ENCODE peak calls at places on chromosomes 2 and 18, in four cellular contexts. One of them, this sample, is unnamed.

GRCh38 chr2:139353874-139354273 is 573.7 kb upstream of the NXPH2 start:
- DNase-seq in NCI-H524: peak; percentile 79
- DNase-seq in sigmoid colon: no peak
- DNase-seq in nephron progenitor cell: no peak
- DNase-seq in this sample: no peak

GRCh38 chr2:43218550-43219382 is 7.6 kb downstream of the ZFP36L2 start:
- DNase-seq in nephron progenitor cell: no peak
- DNase-seq in sigmoid colon: peak; percentile 78
- DNase-seq in NCI-H524: no peak
- DNase-seq in this sample: no peak

GRCh38 chr2:102803897-102804217 is 42.0 kb downstream of the TMEM182 start:
- DNase-seq in NCI-H524: no peak
- DNase-seq in nephron progenitor cell: no peak
- DNase-seq in sigmoid colon: no peak
- DNase-seq in this sample: no peak

GRCh38 chr2:64654063-64654811 is 524 bp upstream of the SERTAD2 start:
- DNase-seq in sigmoid colon: peak; percentile 92
- DNase-seq in NCI-H524: peak; percentile 72
- DNase-seq in nephron progenitor cell: peak; percentile 87
- DNase-seq in this sample: peak; percentile 93

GRCh38 chr2:216436369-216436768 is 24.1 kb downstream of the SMARCAL1 start:
- DNase-seq in sigmoid colon: no peak
- DNase-seq in nephron progenitor cell: no peak
- DNase-seq in NCI-H524: no peak
- DNase-seq in this sample: peak; percentile 73

GRCh38 chr2:107218208-107218607 is 332.2 kb upstream of the ST6GAL2 start:
- DNase-seq in nephron progenitor cell: no peak
- DNase-seq in sigmoid colon: no peak
- DNase-seq in NCI-H524: no peak
- DNase-seq in this sample: no peak

GRCh38 chr2:164061129-164061746 is 325.4 kb upstream of the FIGN start:
- DNase-seq in NCI-H524: no peak
- DNase-seq in sigmoid colon: no peak
- DNase-seq in nephron progenitor cell: peak; percentile 63
- DNase-seq in this sample: peak; percentile 48

GRCh38 chr2:72694715-72695496 is 130.9 kb downstream of the EXOC6B start:
- DNase-seq in NCI-H524: no peak
- DNase-seq in sigmoid colon: peak; percentile 72
- DNase-seq in nephron progenitor cell: peak; percentile 19
- DNase-seq in this sample: peak; percentile 90

GRCh38 chr2:9174771-9175441 is 31.7 kb upstream of the ASAP2 start:
- DNase-seq in sigmoid colon: no peak
- DNase-seq in NCI-H524: peak; percentile 60
- DNase-seq in nephron progenitor cell: no peak
- DNase-seq in this sample: peak; percentile 96

GRCh38 chr2:54468643-54469042 is 12.5 kb downstream of the SPTBN1 start:
- DNase-seq in NCI-H524: no peak
- DNase-seq in sigmoid colon: no peak
- DNase-seq in nephron progenitor cell: no peak
- DNase-seq in this sample: no peak

GRCh38 chr18:78754311-78755043 is 225.1 kb upstream of the SALL3 start:
- DNase-seq in NCI-H524: no peak
- DNase-seq in sigmoid colon: peak; percentile 48
- DNase-seq in nephron progenitor cell: no peak
- DNase-seq in this sample: no peak

GRCh38 chr2:68371581-68371980 is 6.5 kb downstream of the PLEK start:
- DNase-seq in NCI-H524: no peak
- DNase-seq in sigmoid colon: no peak
- DNase-seq in nephron progenitor cell: no peak
- DNase-seq in this sample: no peak

GRCh38 chr2:64268330-64268729 is 124.1 kb upstream of the PELI1 start:
- DNase-seq in sigmoid colon: no peak
- DNase-seq in nephron progenitor cell: no peak
- DNase-seq in NCI-H524: no peak
- DNase-seq in this sample: peak; percentile 75

GRCh38 chr18:50706199-50706598 is 113.6 kb downstream of the MRO start:
- DNase-seq in NCI-H524: peak; percentile 85
- DNase-seq in sigmoid colon: peak; percentile 17
- DNase-seq in nephron progenitor cell: no peak
- DNase-seq in this sample: no peak

GRCh38 chr2:223598994-223599645 is 3.0 kb downstream of the SCG2 start:
- DNase-seq in nephron progenitor cell: no peak
- DNase-seq in NCI-H524: no peak
- DNase-seq in sigmoid colon: no peak
- DNase-seq in this sample: peak; percentile 84

GRCh38 chr2:237689569-237690131 is 62.3 kb downstream of the LRRFIP1 start:
- DNase-seq in nephron progenitor cell: no peak
- DNase-seq in NCI-H524: no peak
- DNase-seq in sigmoid colon: peak; percentile 84
- DNase-seq in this sample: peak; percentile 51

GRCh38 chr2:227671170-227671887 is 4.7 kb downstream of the SCYGR5 start:
- DNase-seq in NCI-H524: no peak
- DNase-seq in nephron progenitor cell: no peak
- DNase-seq in sigmoid colon: no peak
- DNase-seq in this sample: no peak

GRCh38 chr2:237296756-237297155 is 117.2 kb downstream of the COL6A3 start:
- DNase-seq in sigmoid colon: peak; percentile 71
- DNase-seq in NCI-H524: no peak
- DNase-seq in nephron progenitor cell: no peak
- DNase-seq in this sample: peak; percentile 92

GRCh38 chr2:63740943-63741342 is 100.8 kb upstream of the UGP2 start:
- DNase-seq in sigmoid colon: no peak
- DNase-seq in NCI-H524: no peak
- DNase-seq in nephron progenitor cell: no peak
- DNase-seq in this sample: peak; percentile 48

GRCh38 chr2:232229296-232229916 is 149.1 kb upstream of the ALPP start:
- DNase-seq in sigmoid colon: no peak
- DNase-seq in NCI-H524: no peak
- DNase-seq in nephron progenitor cell: no peak
- DNase-seq in this sample: peak; percentile 51

GRCh38 chr2:94759211-94759610 is 112.0 kb upstream of the TEKT4 start:
- DNase-seq in NCI-H524: no peak
- DNase-seq in sigmoid colon: no peak
- DNase-seq in nephron progenitor cell: peak; percentile 18
- DNase-seq in this sample: no peak

GRCh38 chr2:73856214-73856613 is 27.5 kb downstream of the STAMBP start:
- DNase-seq in nephron progenitor cell: no peak
- DNase-seq in sigmoid colon: no peak
- DNase-seq in NCI-H524: no peak
- DNase-seq in this sample: peak; percentile 81

GRCh38 chr18:30987479-30988241 is 54.9 kb downstream of the DSC3 start:
- DNase-seq in NCI-H524: no peak
- DNase-seq in nephron progenitor cell: no peak
- DNase-seq in sigmoid colon: no peak
- DNase-seq in this sample: no peak

GRCh38 chr18:50658601-50659000 is 98.7 kb downstream of the MAPK4 start:
- DNase-seq in nephron progenitor cell: no peak
- DNase-seq in NCI-H524: no peak
- DNase-seq in sigmoid colon: no peak
- DNase-seq in this sample: no peak

GRCh38 chr2:218881744-218882462 is 1.3 kb downstream of the WNT10A start:
- DNase-seq in sigmoid colon: no peak
- DNase-seq in nephron progenitor cell: no peak
- DNase-seq in NCI-H524: no peak
- DNase-seq in this sample: no peak

GRCh38 chr2:238267341-238267710 is 21.1 kb downstream of the PER2 start:
- DNase-seq in nephron progenitor cell: no peak
- DNase-seq in sigmoid colon: no peak
- DNase-seq in NCI-H524: no peak
- DNase-seq in this sample: no peak

GRCh38 chr2:98869868-98870267 is 66.2 kb downstream of the CRACDL start:
- DNase-seq in NCI-H524: no peak
- DNase-seq in sigmoid colon: no peak
- DNase-seq in nephron progenitor cell: no peak
- DNase-seq in this sample: no peak

GRCh38 chr2:54955358-54955673 is 94.9 kb downstream of the RTN4 start:
- DNase-seq in nephron progenitor cell: no peak
- DNase-seq in sigmoid colon: no peak
- DNase-seq in NCI-H524: no peak
- DNase-seq in this sample: no peak

GRCh38 chr2:166135152-166135848 is 7.5 kb upstream of the SCN1A start:
- DNase-seq in NCI-H524: no peak
- DNase-seq in sigmoid colon: no peak
- DNase-seq in nephron progenitor cell: no peak
- DNase-seq in this sample: no peak

GRCh38 chr18:39946623-39947061 is 2008.4 kb upstream of the PIK3C3 start:
- DNase-seq in sigmoid colon: no peak
- DNase-seq in nephron progenitor cell: no peak
- DNase-seq in NCI-H524: no peak
- DNase-seq in this sample: peak; percentile 68